ENCODE peak calls at places on chromosomes 16 and 17, in six cellular contexts. P is astrocyte of the cerebellum, J is astrocyte of the spinal cord, G is dorsolateral prefrontal cortex, T is A549, U is MM.1S. X is an unnamed sample.

GRCh38 chr16:67129422-67129821 is 19.7 kb downstream of the PHAF1 start:
- DNase-seq in P (no peak), J (no peak), G (no peak), U (no peak), T (no peak), X (no peak)

GRCh38 chr16:31395647-31396046 is 2.5 kb downstream of the ITGAD start:
- DNase-seq in J (no peak), P (no peak), U (no peak), G (no peak), T (no peak), X (no peak)

GRCh38 chr17:68641276-68642117 is 40.3 kb upstream of the FAM20A start:
- DNase-seq in G (no peak), P (no peak), T (no peak), U (no peak), J (no peak), X (no peak)

GRCh38 chr17:44385287-44386181 is 3.9 kb downstream of the ITGA2B start:
- DNase-seq in G (peak), T (peak), U (peak), J (peak), P (peak), X (peak)

GRCh38 chr17:72771734-72772133 is 320.8 kb downstream of the SLC39A11 start:
- DNase-seq in G (no peak), T (no peak), J (no peak), U (no peak), P (no peak), X (no peak)

GRCh38 chr16:25109643-25110042 is 1.9 kb upstream of the LCMT1 start:
- DNase-seq in U (no peak), G (no peak), P (peak), J (peak), T (peak), X (peak)

GRCh38 chr16:49332589-49333267 is 40.9 kb upstream of the C16orf78 start:
- DNase-seq in T (no peak), J (no peak), G (no peak), P (no peak), U (no peak), X (no peak)

GRCh38 chr17:5526821-5527598 is 40.6 kb downstream of the MIS12 start:
- DNase-seq in G (no peak), U (peak), P (peak), J (peak), T (peak), X (peak)

GRCh38 chr16:15548482-15548891 is 94.5 kb downstream of the MARF1 start:
- DNase-seq in T (peak), J (peak), P (peak), U (no peak), G (no peak), X (no peak)

DNA sequence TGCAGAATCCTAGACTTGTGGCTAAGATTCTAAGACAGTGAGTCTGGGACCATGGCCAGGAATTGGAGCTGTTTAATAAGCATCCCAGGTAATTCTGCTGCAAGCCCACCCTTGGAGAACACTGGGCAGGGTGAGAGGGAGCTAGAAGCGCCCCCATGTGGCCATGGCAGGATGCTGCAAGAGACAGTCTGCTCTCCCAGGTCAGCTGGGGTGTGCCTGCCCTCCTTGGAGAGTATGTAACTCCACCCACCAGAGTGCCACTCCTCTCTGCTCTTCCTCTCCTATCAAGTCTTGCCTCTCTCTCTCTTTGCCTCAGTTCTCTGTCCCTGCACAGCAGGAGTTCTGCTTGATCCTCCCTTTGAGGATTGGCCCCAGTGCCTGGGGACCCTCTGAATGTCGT is 14.9 kb downstream of the RCVRN start:
- DNase-seq in U (no peak), G (no peak), P (no peak), T (peak), J (no peak), X (peak)
- TF ChIP-seq CTCF in U (peak), G (peak), P (peak), T (peak), J (peak), X (peak)

GRCh38 chr17:56482229-56482628 is 111.3 kb upstream of the NOG start:
- DNase-seq in U (no peak), J (no peak), P (no peak), G (no peak), T (no peak), X (no peak)

GRCh38 chr17:56475121-56475520 is 118.4 kb upstream of the NOG start:
- DNase-seq in U (no peak), J (no peak), T (no peak), P (no peak), G (no peak), X (no peak)

GRCh38 chr17:56481654-56482053 is 111.8 kb upstream of the NOG start:
- DNase-seq in T (no peak), U (no peak), G (no peak), P (no peak), J (no peak), X (no peak)

DNA sequence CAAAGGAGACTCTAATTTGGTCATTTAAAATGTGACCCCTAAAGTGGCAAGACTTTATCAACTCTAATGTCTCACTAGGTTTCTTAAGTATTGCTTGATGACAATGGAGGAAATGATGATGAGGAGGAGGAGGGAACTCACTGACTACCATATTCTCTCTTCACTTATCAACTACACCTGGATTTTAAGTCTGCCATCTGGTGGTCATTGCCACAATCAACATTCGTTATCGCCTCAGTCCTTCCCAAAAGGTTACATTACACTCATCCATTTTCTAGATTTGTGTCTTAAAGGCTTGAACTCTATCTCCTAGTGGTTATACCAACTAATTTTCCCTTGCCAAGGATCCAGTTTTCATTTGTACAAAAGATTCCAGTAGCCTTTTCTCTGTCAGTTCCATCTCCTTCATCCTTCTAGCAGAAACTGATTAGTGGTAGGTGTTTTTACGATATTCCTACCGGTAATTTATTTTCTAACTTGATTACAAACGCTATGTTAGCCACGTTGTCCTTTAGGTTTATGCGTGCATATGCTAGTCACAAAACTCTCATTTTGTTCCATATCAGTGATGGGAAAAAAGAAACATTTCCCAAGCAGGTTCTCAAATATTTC is 114.6 kb upstream of the NOG start:
- DNase-seq in G (no peak), J (peak), U (peak), T (peak), P (no peak), X (peak)
- TF ChIP-seq CTCF in G (peak), J (peak), U (peak), T (peak), P (peak), X (peak)

DNA sequence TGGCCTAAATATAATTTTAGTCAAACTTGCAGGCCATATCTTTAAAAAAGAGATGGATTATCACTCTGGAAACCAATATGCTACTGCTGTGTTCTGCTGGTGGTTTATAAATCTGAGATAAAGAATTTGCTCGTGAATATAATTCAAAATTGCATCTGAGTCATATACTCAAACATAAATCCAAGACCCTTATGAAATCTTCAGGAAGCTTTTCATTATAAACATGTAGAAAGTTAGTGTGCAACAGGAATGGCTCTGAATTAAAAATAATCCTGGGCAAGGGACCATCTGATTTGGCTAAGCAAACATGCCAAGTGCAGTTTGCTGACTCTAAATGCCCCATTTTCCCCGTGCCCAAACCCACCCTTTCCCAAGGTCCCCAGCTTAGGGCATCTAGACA is 57.3 kb downstream of the TEX2 start:
- DNase-seq in T (no peak), J (no peak), U (no peak), G (no peak), P (no peak), X (no peak)
- TF ChIP-seq CTCF in T (no peak), J (no peak), U (no peak), G (no peak), P (no peak), X (no peak)

GRCh38 chr17:27591986-27592385 is 39.0 kb upstream of the LGALS9 start:
- DNase-seq in J (no peak), G (no peak), T (no peak), U (no peak), P (no peak), X (no peak)

GRCh38 chr17:27593857-27594255 is 37.1 kb upstream of the LGALS9 start:
- DNase-seq in T (no peak), U (no peak), P (no peak), J (no peak), G (no peak), X (no peak)

GRCh38 chr17:27595208-27595607 is 35.8 kb upstream of the LGALS9 start:
- DNase-seq in J (no peak), G (no peak), U (no peak), P (no peak), T (no peak), X (no peak)

GRCh38 chr17:27590864-27591263 is 40.1 kb upstream of the LGALS9 start:
- DNase-seq in U (no peak), P (no peak), T (no peak), G (no peak), J (no peak), X (no peak)

DNA sequence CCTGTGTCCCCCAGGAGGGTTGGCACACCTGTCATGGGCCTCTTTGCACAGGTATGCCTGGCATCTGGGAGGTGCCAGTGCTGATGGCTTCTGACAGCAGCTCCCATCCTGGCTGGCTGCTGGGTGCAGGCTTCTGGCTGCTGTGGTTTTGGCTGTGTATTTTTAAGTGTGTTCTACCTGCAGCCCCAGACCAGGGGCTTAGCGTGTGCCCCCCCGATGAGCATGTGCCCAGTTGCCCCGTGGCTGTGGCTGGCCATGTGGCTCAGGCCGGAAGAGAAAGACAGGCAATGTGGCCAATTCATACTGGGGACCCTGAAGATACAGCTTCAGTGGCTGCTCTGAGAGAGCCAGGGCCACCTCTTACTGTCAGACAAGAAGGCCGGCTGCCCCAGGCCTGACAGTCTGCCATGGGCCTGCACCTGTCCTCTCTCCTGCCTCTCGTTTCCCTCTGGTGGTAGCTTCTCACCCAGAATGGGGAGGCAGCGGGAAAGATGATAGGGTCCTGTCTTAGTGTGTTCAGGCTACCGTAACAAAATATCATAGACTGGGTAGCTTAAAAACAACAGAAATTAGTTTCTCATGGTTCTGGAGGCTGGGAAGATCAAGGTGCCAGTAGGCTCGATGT is 37.6 kb upstream of the LGALS9 start:
- DNase-seq in U (no peak), P (no peak), J (no peak), T (no peak), G (no peak), X (no peak)
- TF ChIP-seq CTCF in U (no peak), P (no peak), J (peak), T (no peak), G (no peak), X (no peak)

DNA sequence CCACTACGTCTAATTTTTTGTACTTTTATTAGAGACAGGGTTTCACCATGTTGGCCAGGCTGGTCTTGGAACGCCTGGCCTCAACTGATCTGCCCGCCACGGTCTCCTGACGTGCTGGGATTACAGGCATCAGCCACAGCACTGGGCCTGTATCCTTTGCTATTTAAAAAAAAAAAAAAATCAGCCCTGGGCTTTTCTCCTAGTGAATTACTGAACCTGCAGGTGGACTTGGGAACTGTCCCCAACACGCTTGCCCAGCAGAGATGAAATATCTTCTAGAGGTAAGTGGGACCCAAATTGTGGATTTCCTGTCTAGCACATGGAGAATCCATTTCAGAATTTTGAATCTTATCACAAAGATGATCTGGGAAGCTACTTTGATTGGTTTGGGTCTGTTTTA is 14.8 kb downstream of the CNOT1 start:
- DNase-seq in P (no peak), J (no peak), G (no peak), U (no peak), T (no peak), X (no peak)
- TF ChIP-seq CTCF in P (peak), J (no peak), G (no peak), U (no peak), T (no peak), X (no peak)

DNA sequence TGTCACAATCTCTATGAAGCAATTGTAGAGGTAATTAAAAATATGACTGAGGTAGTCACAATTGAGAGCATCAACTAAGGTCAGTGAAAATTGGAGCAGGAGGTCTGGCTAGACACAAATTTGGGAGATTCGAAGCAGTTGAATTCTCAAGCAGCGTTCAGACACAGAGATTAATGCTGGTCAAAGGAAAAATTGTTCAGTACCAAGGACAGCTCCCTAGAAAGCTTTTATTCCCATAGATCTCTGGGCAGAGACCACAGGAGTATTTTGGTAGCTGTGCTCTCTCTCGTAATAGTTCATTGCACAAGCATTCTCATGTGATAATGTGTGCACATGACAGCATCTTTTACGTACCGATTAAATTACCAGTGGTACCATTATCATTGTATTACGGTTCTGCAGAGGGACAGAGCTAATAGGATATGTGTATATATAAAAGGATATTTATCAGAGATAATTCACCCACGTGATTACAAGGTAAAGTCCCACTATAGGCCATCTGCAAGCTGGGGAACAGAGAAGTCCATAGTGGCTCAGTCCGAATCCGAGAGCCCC is 387.5 kb upstream of the HSBP1 start:
- DNase-seq in P (peak), T (no peak), U (peak), J (peak), G (no peak), X (peak)
- TF ChIP-seq CTCF in P (no peak), T (no peak), U (no peak), J (no peak), G (no peak), X (no peak)

DNA sequence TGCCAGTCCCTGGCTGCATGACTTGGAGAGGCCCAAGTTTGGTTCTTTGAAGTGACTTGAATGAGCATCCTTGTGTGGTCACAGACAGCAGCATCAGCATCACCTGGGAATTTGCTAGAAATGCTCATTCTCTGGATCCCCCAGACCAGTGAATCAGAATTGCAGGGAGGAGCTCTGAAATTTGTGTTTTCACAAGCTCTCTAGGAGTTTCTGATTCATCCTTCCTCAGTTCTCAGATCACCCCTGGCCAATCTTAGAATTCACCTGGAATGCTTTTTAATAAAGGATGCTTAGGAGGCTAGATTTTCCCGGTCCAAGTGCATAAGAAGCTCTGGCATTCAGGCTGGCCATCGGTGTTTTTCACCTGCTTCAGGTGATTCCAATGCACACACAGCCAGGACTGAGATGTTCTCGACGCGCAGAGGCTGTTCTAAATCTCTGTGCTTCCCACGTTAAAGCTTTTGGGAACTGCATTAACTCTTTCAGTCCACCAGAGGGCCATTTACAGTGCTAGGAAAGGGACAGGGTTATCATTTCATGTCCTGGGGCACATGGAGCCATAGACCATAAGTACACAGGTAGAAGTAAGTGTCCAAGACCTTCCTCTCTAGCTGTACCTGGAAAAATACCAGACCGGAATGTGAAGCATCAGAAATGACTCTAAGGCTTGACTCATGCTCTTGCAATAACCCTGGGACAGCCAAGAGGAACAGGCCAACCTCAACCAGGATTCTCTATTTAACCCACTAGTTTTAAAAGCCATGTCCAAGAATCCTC is 85.7 kb upstream of the XYLT1 start:
- DNase-seq in U (peak), G (no peak), T (peak), J (peak), P (no peak), X (peak)
- TF ChIP-seq CTCF in U (peak), G (peak), T (peak), J (peak), P (peak), X (peak)

GRCh38 chr17:57739402-57740224 is 5.5 kb downstream of the CCDC182 start:
- DNase-seq in G (no peak), U (peak), J (no peak), T (peak), P (no peak), X (no peak)
- TF ChIP-seq CTCF in G (no peak), U (peak), J (peak), T (peak), P (peak), X (peak)

GRCh38 chr17:9402590-9403199 is 172.9 kb downstream of the STX8 start:
- DNase-seq in G (no peak), J (no peak), U (peak), P (no peak), T (peak), X (peak)
- TF ChIP-seq CTCF in G (peak), J (peak), U (peak), P (peak), T (peak), X (peak)

GRCh38 chr17:29612094-29612403 is 10.7 kb downstream of the CORO6 start:
- DNase-seq in U (no peak), J (no peak), G (no peak), T (no peak), P (no peak), X (no peak)

GRCh38 chr17:29612404-29613370 is 10.0 kb downstream of the CORO6 start:
- DNase-seq in G (no peak), J (no peak), T (no peak), U (no peak), P (no peak), X (no peak)

GRCh38 chr17:29613856-29614255 is 8.9 kb downstream of the CORO6 start:
- DNase-seq in T (no peak), G (no peak), J (no peak), P (no peak), U (no peak), X (no peak)

GRCh38 chr17:29614345-29615047 is 8.2 kb downstream of the CORO6 start:
- DNase-seq in T (no peak), U (no peak), J (no peak), P (no peak), G (no peak), X (no peak)

DNA sequence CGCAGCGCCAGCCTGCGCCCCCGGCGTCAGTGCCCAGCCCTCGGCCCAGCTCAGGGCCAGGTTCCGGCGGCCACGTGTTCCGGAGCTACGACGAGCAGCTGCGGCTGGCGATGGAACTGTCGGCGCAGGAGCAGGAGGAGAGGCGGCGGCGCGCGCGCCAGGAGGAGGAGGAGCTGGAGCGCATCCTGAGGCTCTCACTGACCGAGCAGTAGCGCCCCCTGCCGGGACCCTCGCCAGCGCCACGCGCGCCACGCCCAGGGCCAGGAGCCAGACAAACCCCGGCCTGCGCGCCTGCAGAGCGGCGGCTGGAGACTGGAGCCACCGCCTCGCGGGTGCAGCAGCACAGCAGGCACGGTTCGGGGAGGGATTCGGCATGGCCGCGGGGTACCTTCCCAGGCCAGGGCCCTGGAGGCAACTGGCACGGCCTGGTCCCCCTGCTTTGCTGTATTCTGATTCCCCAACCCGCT is 9.3 kb downstream of the CORO6 start:
- DNase-seq in T (no peak), P (peak), U (peak), J (peak), G (peak), X (no peak)
- TF ChIP-seq CTCF in T (peak), P (peak), U (peak), J (peak), G (peak), X (peak)